ENCODE peak calls at places on chromosome 17, in eight cellular contexts. G is cardiac muscle cell; O is mesendoderm; T is CD4-positive, CD25-positive, alpha-beta regulatory T cell; S is keratinocyte; U is ovary; Z is neural progenitor cell; N is A673. C is an unnamed sample.

GRCh38 chr17:71633391-71633849 is 487.4 kb upstream of the SOX9 start:
- DNase-seq in G (no peak), T (no peak), Z (no peak), N (no peak), O (no peak), U (no peak), S (peak; percentile 92), C (no peak)

GRCh38 chr17:82862758-82863645 is 23.2 kb upstream of the ZNF750 start:
- DNase-seq in S (no peak), G (no peak), U (no peak), Z (peak; percentile 23), O (no peak), N (no peak), T (no peak), C (no peak)

GRCh38 chr17:50195196-50195865 is 6.1 kb downstream of the COL1A1 start:
- DNase-seq in G (no peak), O (no peak), Z (no peak), N (no peak), U (no peak), S (no peak), T (no peak), C (no peak)

GRCh38 chr17:81959362-81960129 is 1.4 kb downstream of the NOTUM start:
- DNase-seq in Z (peak; percentile 76), U (peak; percentile 80), G (peak; percentile 74), T (peak; percentile 67), O (peak; percentile 63), S (no peak), N (peak; percentile 65), C (peak; percentile 63)

GRCh38 chr17:11671151-11671550 is 72.9 kb downstream of the DNAH9 start:
- DNase-seq in U (no peak), T (no peak), S (no peak), O (no peak), Z (no peak), N (peak; percentile 84), G (no peak), C (no peak)

GRCh38 chr17:4357671-4358070 is 8.8 kb downstream of the UBE2G1 start:
- DNase-seq in N (no peak), G (no peak), O (no peak), T (no peak), U (no peak), Z (no peak), S (no peak), C (no peak)

GRCh38 chr17:81239714-81240555 is 817 bp downstream of the NDUFAF8 start:
- DNase-seq in T (peak; percentile 62), O (no peak), Z (peak; percentile 57), G (no peak), U (no peak), N (peak; percentile 45), S (peak; percentile 33), C (peak; percentile 25)

GRCh38 chr17:8405499-8406016 is 7.9 kb upstream of the RNF222 start:
- DNase-seq in O (no peak), Z (no peak), S (no peak), T (no peak), U (no peak), N (no peak), G (no peak), C (no peak)

GRCh38 chr17:79623786-79624657 is 13.2 kb upstream of the RBFOX3 start:
- DNase-seq in O (no peak), G (no peak), Z (no peak), S (no peak), U (peak; percentile 16), T (no peak), N (no peak), C (no peak)

GRCh38 chr17:80694992-80695912 is 150.6 kb downstream of the RPTOR start:
- DNase-seq in S (no peak), Z (no peak), U (peak; percentile 73), N (no peak), G (no peak), O (no peak), T (no peak), C (peak; percentile 33)

GRCh38 chr17:35460354-35460851 is 11.8 kb upstream of the SLFN13 start:
- DNase-seq in O (peak; percentile 87), S (no peak), U (peak; percentile 34), G (peak; percentile 64), Z (peak; percentile 87), T (peak; percentile 78), N (no peak), C (peak; percentile 75)

GRCh38 chr17:57408064-57408811 is 151.9 kb downstream of the MSI2 start:
- DNase-seq in N (no peak), U (no peak), Z (peak; percentile 68), S (no peak), G (peak; percentile 34), O (peak; percentile 83), T (peak; percentile 65), C (no peak)

GRCh38 chr17:65417406-65418221 is 143.8 kb downstream of the AXIN2 start:
- DNase-seq in G (no peak), Z (no peak), N (no peak), U (no peak), O (no peak), S (no peak), T (no peak), C (no peak)

GRCh38 chr17:50094243-50094752 is 853 bp upstream of the PDK2 start:
- DNase-seq in O (peak; percentile 92), T (peak; percentile 89), G (peak; percentile 95), U (peak; percentile 93), N (peak; percentile 94), S (no peak), Z (peak; percentile 94), C (peak; percentile 91)

GRCh38 chr17:79760197-79760906 is 17.6 kb upstream of the CBX2 start:
- DNase-seq in U (no peak), G (no peak), Z (no peak), N (no peak), S (no peak), T (no peak), O (no peak), C (no peak)

GRCh38 chr17:61366076-61366714 is 33.4 kb upstream of the TBX2 start:
- DNase-seq in Z (no peak), O (no peak), S (no peak), T (no peak), U (no peak), G (peak; percentile 79), N (no peak), C (no peak)

GRCh38 chr17:14042411-14042810 is 26.9 kb upstream of the COX10 start:
- DNase-seq in T (no peak), G (no peak), U (no peak), Z (no peak), O (no peak), N (no peak), S (no peak), C (no peak)

GRCh38 chr17:69050999-69051775 is 9.5 kb downstream of the ABCA9 start:
- DNase-seq in N (no peak), G (no peak), S (no peak), Z (no peak), U (no peak), T (no peak), O (no peak), C (no peak)

GRCh38 chr17:14205992-14206461 is 30.6 kb downstream of the CDRT15 start:
- DNase-seq in N (no peak), O (no peak), T (peak; percentile 69), Z (no peak), U (no peak), G (no peak), S (peak; percentile 71), C (peak; percentile 94)

GRCh38 chr17:36674278-36674650 is 72.9 kb downstream of the MRM1 start:
- DNase-seq in G (no peak), S (no peak), U (no peak), Z (no peak), N (no peak), O (no peak), T (peak; percentile 83), C (no peak)

GRCh38 chr17:51912939-51913338 is 245.6 kb downstream of the CA10 start:
- DNase-seq in S (no peak), O (peak; percentile 66), N (no peak), U (no peak), T (no peak), Z (peak; percentile 43), G (no peak), C (no peak)

GRCh38 chr17:29589524-29590260 is at the start of gene GIT1:
- DNase-seq in U (peak; percentile 90), Z (peak; percentile 97), G (peak; percentile 95), O (peak; percentile 91), T (peak; percentile 89), N (peak; percentile 95), S (no peak), C (peak; percentile 88)

GRCh38 chr17:14310584-14310983 is 9.7 kb downstream of the HS3ST3B1 start:
- DNase-seq in S (no peak), T (no peak), Z (peak; percentile 7), G (no peak), N (no peak), U (no peak), O (no peak), C (no peak)

GRCh38 chr17:76417499-76418143 is 33.2 kb downstream of the SPHK1 start:
- DNase-seq in N (no peak), U (no peak), Z (no peak), O (peak; percentile 53), T (no peak), G (no peak), S (no peak), C (peak; percentile 31)
- H3K36me3 ChIP-seq in N (no peaks in the 10 kb centered on the region), U (no peaks in the 10 kb centered on the region), Z (no peaks in the 10 kb centered on the region), O (peaks cover 2% of the 10 kb centered on the region), T (peaks cover 5% of the 10 kb centered on the region), G (no peaks in the 10 kb centered on the region), S (peaks cover 11% of the 10 kb centered on the region), C (no peaks in the 10 kb centered on the region)

GRCh38 chr17:907725-908124 is 71.9 kb downstream of the NXN start:
- DNase-seq in Z (no peak), N (no peak), G (no peak), T (no peak), U (no peak), O (no peak), S (no peak), C (no peak)

GRCh38 chr17:900336-900735 is 79.2 kb downstream of the NXN start:
- DNase-seq in S (no peak), Z (no peak), N (no peak), U (no peak), T (no peak), O (no peak), G (no peak), C (no peak)

GRCh38 chr17:901964-902363 is 77.6 kb downstream of the NXN start:
- DNase-seq in Z (no peak), T (no peak), U (no peak), G (no peak), S (no peak), N (no peak), O (no peak), C (no peak)

GRCh38 chr17:897970-898619 is 81.5 kb downstream of the NXN start:
- DNase-seq in T (no peak), G (no peak), O (no peak), S (no peak), N (no peak), Z (no peak), U (no peak), C (no peak)

GRCh38 chr17:902463-902862 is 77.1 kb downstream of the NXN start:
- DNase-seq in Z (no peak), T (no peak), U (no peak), N (no peak), G (no peak), S (no peak), O (no peak), C (no peak)
- H3K27ac ChIP-seq in Z (no peak overlapping the region), T (no peak overlapping the region), U (no peak overlapping the region), N (no peak overlapping the region), G (peak overlapping the region; percentile 57), S (peak overlapping the region; percentile 58), O (no peak overlapping the region), C (no peak overlapping the region)

GRCh38 chr17:28115046-28115445 is 72.6 kb downstream of the NLK start:
- DNase-seq in U (no peak), T (no peak), O (peak; percentile 16), N (no peak), G (no peak), Z (no peak), S (no peak), C (no peak)
- H3K4me1 ChIP-seq in U (peaks cover 4% of the 10 kb centered on the region), T (peaks cover 14% of the 10 kb centered on the region), O (peaks cover 14% of the 10 kb centered on the region), N (peaks cover 35% of the 10 kb centered on the region), G (peaks cover 13% of the 10 kb centered on the region), Z (peaks cover 19% of the 10 kb centered on the region), S (peaks cover 10% of the 10 kb centered on the region), C (peaks cover 48% of the 10 kb centered on the region)

GRCh38 chr17:42312285-42313130 is 24.2 kb downstream of the STAT5A start:
- DNase-seq in U (peak; percentile 91), T (peak; percentile 80), N (peak; percentile 73), Z (peak; percentile 95), O (peak; percentile 92), G (peak; percentile 92), S (no peak), C (peak; percentile 80)
- H3K36me3 ChIP-seq in U (no peaks in the 10 kb centered on the region), T (peaks cover 53% of the 10 kb centered on the region), N (no peaks in the 10 kb centered on the region), Z (no peaks in the 10 kb centered on the region), O (peaks cover 2% of the 10 kb centered on the region), G (peaks cover 10% of the 10 kb centered on the region), S (peaks cover 16% of the 10 kb centered on the region), C (peaks cover 28% of the 10 kb centered on the region)